ENCODE peak calls at places on chromosomes 1 and 21, in six cellular contexts. R is fibroblast of the aortic adventitia; K is central memory CD8-positive, alpha-beta T cell; Z is ACHN; D is NCI-H345; G is GM06990. I is an unnamed sample.

GRCh38 chr1:50570064-50570463 is 146.8 kb upstream of the DMRTA2 start:
- DNase-seq in Z (no peak), D (peak), K (no peak), R (peak), G (no peak), I (no peak)

GRCh38 chr1:234433563-234434285 is 45.3 kb downstream of the TARBP1 start:
- DNase-seq in G (no peak), R (peak), Z (no peak), K (no peak), D (no peak), I (peak)

GRCh38 chr1:168631671-168632400 is 55.4 kb downstream of the XCL1 start:
- DNase-seq in K (no peak), D (no peak), G (no peak), R (no peak), Z (no peak), I (no peak)

GRCh38 chr1:119136401-119136800 is 4.1 kb downstream of the WARS2 start:
- DNase-seq in K (no peak), G (no peak), R (peak), D (no peak), Z (peak), I (peak)

GRCh38 chr1:174871886-174872285 is 127.9 kb upstream of the CACYBP start:
- DNase-seq in Z (no peak), D (peak), K (no peak), G (no peak), R (no peak), I (no peak)

GRCh38 chr1:81179239-81179638 is 621.5 kb upstream of the ADGRL2 start:
- DNase-seq in G (no peak), K (no peak), R (peak), D (no peak), Z (peak), I (peak)

GRCh38 chr1:29855761-29856160 is 619.4 kb downstream of the PTPRU start:
- DNase-seq in G (no peak), K (no peak), D (no peak), Z (no peak), R (no peak), I (no peak)

GRCh38 chr1:114756949-114757454 is 782 bp downstream of the CSDE1 start:
- DNase-seq in K (no peak), R (peak), G (no peak), D (peak), Z (peak), I (peak)

GRCh38 chr21:42839271-42840231 is 39.8 kb downstream of the WDR4 start:
- DNase-seq in D (no peak), K (no peak), Z (no peak), R (no peak), G (no peak), I (no peak)

GRCh38 chr1:26862781-26863676 is at the start of gene SFN:
- DNase-seq in K (no peak), Z (peak), D (peak), G (peak), R (no peak), I (no peak)

GRCh38 chr1:225906467-225906866 is 17.5 kb upstream of the LEFTY1 start:
- DNase-seq in G (no peak), R (no peak), K (no peak), Z (no peak), D (no peak), I (no peak)

GRCh38 chr1:113557176-113557575 is 166.9 kb downstream of the MAGI3 start:
- DNase-seq in G (no peak), R (no peak), D (no peak), Z (no peak), K (no peak), I (no peak)

GRCh38 chr1:173886746-173887611 is 18.8 kb downstream of the ZBTB37 start:
- DNase-seq in R (no peak), K (no peak), Z (no peak), D (no peak), G (no peak), I (no peak)

GRCh38 chr1:110915804-110916203 is 42.9 kb downstream of the CD53 start:
- DNase-seq in K (no peak), G (no peak), R (no peak), Z (no peak), D (no peak), I (no peak)

GRCh38 chr1:67201891-67202290 is 35.6 kb downstream of the IL23R start:
- DNase-seq in G (no peak), Z (no peak), D (no peak), R (no peak), K (no peak), I (peak)

GRCh38 chr1:10555635-10556429 is 81.1 kb downstream of the PEX14 start:
- DNase-seq in K (no peak), R (no peak), G (peak), Z (no peak), D (no peak), I (no peak)

GRCh38 chr1:68291763-68292384 is 59.6 kb upstream of the WLS start:
- DNase-seq in G (no peak), D (no peak), R (peak), Z (no peak), K (no peak), I (no peak)

GRCh38 chr1:85224734-85225623 is 24.2 kb upstream of the SYDE2 start:
- DNase-seq in D (peak), Z (no peak), G (no peak), K (no peak), R (no peak), I (no peak)

GRCh38 chr1:94014635-94015488 is 105.6 kb upstream of the GCLM start:
- DNase-seq in K (no peak), Z (no peak), D (no peak), G (no peak), R (peak), I (peak)

GRCh38 chr1:36157115-36157903 is 1.3 kb downstream of the MAP7D1 start:
- DNase-seq in K (no peak), G (no peak), Z (no peak), R (no peak), D (no peak), I (no peak)

GRCh38 chr1:69662321-69662720 is 94.6 kb downstream of the LRRC7 start:
- DNase-seq in Z (no peak), K (no peak), G (no peak), D (no peak), R (no peak), I (no peak)

GRCh38 chr1:232508161-232508661 is 121.7 kb downstream of the SIPA1L2 start:
- DNase-seq in G (no peak), K (no peak), R (no peak), Z (no peak), D (peak), I (no peak)

GRCh38 chr1:178051071-178051470 is 42.8 kb upstream of the RASAL2 start:
- DNase-seq in D (no peak), Z (no peak), R (no peak), G (no peak), K (no peak), I (no peak)

GRCh38 chr1:78385744-78386462 is 104.9 kb upstream of the PTGFR start:
- DNase-seq in R (no peak), Z (no peak), G (no peak), K (no peak), D (no peak), I (no peak)

GRCh38 chr1:205913451-205914204 is 29.6 kb downstream of the SLC26A9 start:
- DNase-seq in D (no peak), Z (peak), R (peak), G (no peak), K (no peak), I (peak)

GRCh38 chr21:36966846-36967657 is 583 bp upstream of the HLCS start:
- DNase-seq in D (peak), R (peak), Z (no peak), G (no peak), K (no peak), I (no peak)

GRCh38 chr1:50279622-50280320 is 143.5 kb downstream of the DMRTA2 start:
- DNase-seq in Z (peak), D (no peak), R (peak), K (no peak), G (no peak), I (no peak)

GRCh38 chr1:175146535-175147213 is 45.9 kb downstream of the KIAA0040 start:
- DNase-seq in K (peak), D (peak), G (peak), R (peak), Z (peak), I (peak)

GRCh38 chr1:229319487-229319886 is 23.4 kb downstream of the CCSAP start:
- DNase-seq in D (no peak), G (no peak), Z (no peak), K (no peak), R (no peak), I (no peak)

GRCh38 chr1:115409097-115409852 is 71.2 kb upstream of the NGF start:
- DNase-seq in K (no peak), Z (no peak), D (no peak), G (no peak), R (no peak), I (no peak)

GRCh38 chr21:36713746-36714145 is 14.8 kb downstream of the SIM2 start:
- DNase-seq in Z (no peak), R (no peak), G (no peak), K (no peak), D (no peak), I (no peak)

GRCh38 chr1:1215266-1215676 is 1.3 kb upstream of the TNFRSF4 start:
- DNase-seq in D (no peak), G (no peak), R (no peak), Z (no peak), K (no peak), I (no peak)

GRCh38 chr1:25787477-25788043 is 12.4 kb upstream of the SELENON start:
- DNase-seq in K (no peak), G (no peak), R (no peak), Z (no peak), D (no peak), I (no peak)

I was measured in AG10803.